ENCODE peak calls at places on chromosomes 4 and X, in seven cellular contexts. D is transverse colon, T is GM23338, R is gastrocnemius medialis, C is heart left ventricle, Z is choroid plexus epithelial cell, A is foreskin fibroblast. P is an unnamed sample.

GRCh38 chr4:142762280-142762679 is 83.8 kb downstream of the INPP4B start:
- DNase-seq in D (no peak), T (no peak), R (no peak), C (no peak), Z (no peak), A (no peak), P (no peak)

GRCh38 chrX:74461384-74461783 is 40.1 kb downstream of the SLC16A2 start:
- DNase-seq in D (no peak), T (no peak), R (no peak), C (no peak), Z (peak), A (peak), P (no peak)

GRCh38 chrX:132022115-132022862 is 813 bp upstream of the STK26 start:
- DNase-seq in D (peak), T (peak), R (no peak), C (no peak), Z (peak), A (peak), P (no peak)

GRCh38 chr4:1236103-1236641 is 12.8 kb downstream of the CTBP1 start:
- DNase-seq in D (no peak), T (peak), R (no peak), C (no peak), Z (no peak), A (no peak), P (no peak)

GRCh38 chr4:155033604-155034003 is 174.8 kb upstream of the NPY2R start:
- DNase-seq in D (no peak), T (no peak), R (no peak), C (no peak), Z (no peak), A (no peak), P (no peak)

GRCh38 chr4:81723044-81723884 is 251.6 kb upstream of the RASGEF1B start:
- DNase-seq in D (no peak), T (no peak), R (no peak), C (no peak), Z (no peak), A (no peak), P (no peak)

GRCh38 chr4:81694514-81694913 is 222.8 kb upstream of the RASGEF1B start:
- DNase-seq in D (no peak), T (no peak), R (no peak), C (no peak), Z (no peak), A (no peak), P (no peak)

GRCh38 chr4:8211229-8211628 is 12.1 kb downstream of the SH3TC1 start:
- DNase-seq in D (no peak), T (no peak), R (no peak), C (no peak), Z (no peak), A (no peak), P (no peak)

GRCh38 chrX:107880054-107880610 is 54.5 kb downstream of the MID2 start:
- DNase-seq in D (no peak), T (no peak), R (no peak), C (no peak), Z (no peak), A (no peak), P (no peak)

GRCh38 chr4:10416441-10416840 is 40.8 kb downstream of the ZNF518B start:
- DNase-seq in D (no peak), T (no peak), R (no peak), C (no peak), Z (no peak), A (no peak), P (no peak)

DNA sequence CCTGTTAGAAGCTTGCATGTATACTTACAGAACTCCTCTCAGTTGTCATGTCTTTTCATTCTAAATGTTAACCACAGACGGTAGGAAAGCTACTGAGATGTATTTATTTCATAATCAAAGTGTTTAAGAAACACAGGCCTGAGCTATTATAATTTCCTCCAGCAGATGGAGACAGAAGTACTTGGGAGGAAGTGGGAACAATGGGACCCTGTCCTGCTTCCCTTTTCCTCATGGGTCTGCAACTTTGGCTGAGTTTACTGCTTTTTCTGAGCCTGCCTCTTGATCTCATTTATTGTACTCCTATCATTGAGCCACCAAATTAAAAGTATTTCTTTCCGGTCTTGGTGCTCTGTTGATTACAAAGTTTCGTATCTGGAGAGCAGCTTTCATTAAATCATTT is 67.7 kb upstream of the SPANXN2 start:
- DNase-seq in D (no peak), T (peak), R (no peak), C (no peak), Z (peak), A (no peak), P (peak)
- TF ChIP-seq CTCF in D (no peak), T (no peak), R (no peak), C (no peak), Z (peak), A (peak), P (peak)

DNA sequence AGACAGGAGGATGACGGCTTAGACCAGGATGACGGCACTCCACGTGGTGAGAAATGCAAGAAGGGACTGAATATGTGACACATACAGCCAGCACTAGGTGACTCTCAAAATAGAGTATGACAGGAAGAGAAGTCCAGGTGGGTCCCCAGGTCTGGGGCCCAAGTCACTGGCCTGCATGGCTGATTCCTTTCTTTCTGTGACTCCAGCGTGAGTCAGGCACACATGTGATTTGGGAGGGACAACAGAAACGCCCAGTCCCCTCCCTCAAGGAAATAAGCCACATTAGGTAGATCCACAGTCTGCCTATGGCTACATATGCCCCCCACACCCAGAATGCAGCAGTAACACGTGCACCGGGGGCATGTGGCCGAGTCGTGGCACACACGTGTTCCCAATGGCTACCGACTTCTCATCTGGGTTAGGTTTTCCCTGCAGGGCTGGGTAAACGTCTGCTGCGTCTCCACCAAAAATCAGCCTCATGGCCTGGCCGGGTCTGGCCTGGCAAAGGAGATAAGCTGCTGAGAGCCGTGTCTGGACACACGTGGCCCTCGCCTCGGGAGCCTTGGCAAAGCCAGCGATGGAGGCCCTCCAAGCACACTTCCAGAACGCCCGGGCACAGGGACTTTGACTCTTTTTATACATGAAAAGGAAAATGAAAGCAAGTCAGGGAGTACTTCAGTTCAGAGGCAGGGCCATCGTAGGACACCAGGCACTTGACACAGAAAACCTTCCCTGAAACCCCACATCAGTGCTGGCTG is 19.3 kb downstream of the SEL1L3 start:
- DNase-seq in D (peak), T (no peak), R (no peak), C (peak), Z (no peak), A (no peak), P (no peak)
- H3K4me3 ChIP-seq in D (no peak), T (no peak), R (peak), C (peak), Z (no peak), A (no peak), P (no peak)

DNA sequence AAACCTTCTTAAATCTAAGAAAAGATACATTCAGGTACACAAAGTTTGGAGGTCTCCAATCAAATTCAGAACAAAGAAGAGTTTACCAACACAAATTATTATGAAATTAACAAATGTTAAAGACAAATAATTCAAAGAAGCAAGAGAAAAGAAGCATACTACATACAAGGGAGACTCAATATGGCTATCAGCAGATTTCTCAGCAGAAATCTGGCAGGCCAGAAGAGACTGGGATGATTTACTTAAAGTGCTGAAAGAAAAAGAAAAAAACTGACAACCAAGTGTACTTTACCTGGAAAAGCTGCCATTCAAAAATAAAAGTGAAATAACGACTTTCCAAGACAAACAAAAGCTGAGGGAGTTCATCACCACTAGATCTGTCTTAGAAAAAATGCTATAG is 64.4 kb upstream of the HTR2C start:
- DNase-seq in D (no peak), T (no peak), R (no peak), C (no peak), Z (no peak), A (no peak), P (no peak)
- TF ChIP-seq CTCF in D (no peak), T (no peak), R (no peak), C (no peak), Z (no peak), A (no peak), P (no peak)

DNA sequence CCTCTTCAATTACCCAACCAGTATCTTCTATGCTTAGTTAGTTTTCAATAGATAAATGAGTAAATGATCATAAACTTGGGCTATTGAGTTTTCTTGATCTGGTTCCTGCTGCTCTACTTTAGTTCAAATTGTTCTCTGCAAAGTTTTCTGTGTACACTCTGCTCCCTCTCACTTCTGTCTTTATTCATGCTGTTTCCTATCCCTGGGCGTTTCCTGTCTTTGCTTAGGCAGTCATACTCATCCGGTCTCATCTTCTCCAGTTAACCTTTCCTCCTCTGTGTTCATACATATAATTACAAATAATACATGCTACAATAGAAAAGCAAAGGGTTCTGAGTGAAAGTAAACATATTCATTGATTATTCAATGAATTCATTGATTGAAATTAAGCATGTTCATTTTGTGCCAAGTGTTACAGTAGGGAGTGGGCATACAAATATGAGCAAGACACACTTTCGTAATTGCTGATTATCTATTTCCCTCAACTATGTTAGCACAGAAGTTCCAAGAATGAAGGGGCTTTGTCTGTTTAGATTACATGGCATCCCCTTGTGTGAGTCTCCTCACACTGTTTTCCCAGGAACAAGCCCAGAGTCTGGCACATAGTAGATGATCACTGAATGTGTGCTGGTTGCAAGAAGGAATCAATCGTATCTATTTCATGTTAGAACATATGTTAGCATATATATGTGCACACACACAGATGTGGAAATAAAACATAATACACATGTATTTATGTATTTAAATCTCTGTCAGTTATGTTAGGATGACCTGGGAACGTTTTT is 1.1 kb downstream of the RAB39B start:
- DNase-seq in D (no peak), T (no peak), R (no peak), C (no peak), Z (no peak), A (no peak), P (no peak)
- H3K4me3 ChIP-seq in D (no peak), T (peak), R (no peak), C (no peak), Z (no peak), A (no peak), P (no peak)

GRCh38 chr4:75708218-75708691 is 16.1 kb upstream of the USO1 start:
- DNase-seq in D (peak), T (peak), R (no peak), C (no peak), Z (peak), A (no peak), P (no peak)
- TF ChIP-seq CTCF in D (peak), T (peak), R (no peak), C (peak), Z (peak), A (no peak), P (peak)

P was measured in fibroblast of villous mesenchyme.